ENCODE peak calls at places on chromosomes 1 and 21, in nine cellular contexts. L is effector memory CD8-positive, alpha-beta T cell; X is DMS53; Q is CD8-positive, alpha-beta memory T cell; D is stimulated activated CD4-positive, alpha-beta T cell treated with anti-CD3 and anti-CD28 coated beads, Interleukin-1b, Interleukin-23, amount 100 ng/mL, for 24 hours; W is left ventricle myocardium superior; V is thoracic aorta; Z is fibroblast of the aortic adventitia; E is islet precursor cell. Y is an unnamed sample.

GRCh38 chr1:168676029-168676812 is 52.8 kb downstream of the DPT start:
- DNase-seq in L (no peak), X (no peak), Q (no peak), D (no peak), W (no peak), V (no peak), Z (no peak), E (no peak), Y (no peak)

GRCh38 chr1:166489670-166490436 is 323.1 kb upstream of the FAM78B start:
- DNase-seq in L (peak), X (peak), Q (peak), D (peak), W (peak), V (no peak), Z (peak), E (no peak), Y (no peak)

GRCh38 chr1:243734311-243734700 is 115.7 kb downstream of the AKT3 start:
- DNase-seq in L (no peak), X (no peak), Q (no peak), D (no peak), W (no peak), V (no peak), Z (no peak), E (no peak), Y (no peak)

GRCh38 chr1:77824083-77824482 is 44.6 kb downstream of the MIGA1 start:
- DNase-seq in L (no peak), X (no peak), Q (no peak), D (no peak), W (no peak), V (no peak), Z (peak), E (peak), Y (peak)

GRCh38 chr1:17440074-17440826 is 773 bp upstream of the RCC2 start:
- DNase-seq in L (no peak), X (no peak), Q (no peak), D (no peak), W (no peak), V (no peak), Z (no peak), E (no peak), Y (no peak)

GRCh38 chr1:22530701-22531100 is 32.6 kb upstream of the EPHA8 start:
- DNase-seq in L (no peak), X (no peak), Q (no peak), D (no peak), W (no peak), V (no peak), Z (no peak), E (no peak), Y (no peak)

GRCh38 chr1:1246601-1247340 is at the start of gene C1QTNF12:
- DNase-seq in L (no peak), X (peak), Q (no peak), D (no peak), W (no peak), V (no peak), Z (no peak), E (no peak), Y (no peak)

GRCh38 chr1:32101233-32101681 is 6.6 kb upstream of the KPNA6 start:
- DNase-seq in L (no peak), X (no peak), Q (no peak), D (no peak), W (no peak), V (no peak), Z (peak), E (no peak), Y (no peak)

GRCh38 chr1:1437033-1437903 is 1.8 kb downstream of the VWA1 start:
- DNase-seq in L (no peak), X (no peak), Q (no peak), D (no peak), W (peak), V (no peak), Z (no peak), E (no peak), Y (no peak)

GRCh38 chr21:41931041-41931451 is 22.8 kb downstream of the C2CD2 start:
- DNase-seq in L (no peak), X (no peak), Q (no peak), D (no peak), W (no peak), V (no peak), Z (peak), E (peak), Y (peak)

GRCh38 chr1:151222130-151222529 is 23.8 kb downstream of the PIP5K1A start:
- DNase-seq in L (no peak), X (no peak), Q (no peak), D (no peak), W (no peak), V (no peak), Z (peak), E (no peak), Y (no peak)

GRCh38 chr1:84481317-84481716 is 2.3 kb downstream of the RPF1 start:
- DNase-seq in L (no peak), X (no peak), Q (no peak), D (no peak), W (no peak), V (no peak), Z (no peak), E (no peak), Y (no peak)

GRCh38 chr1:152162826-152163463 is 3.9 kb upstream of the RPTN start:
- DNase-seq in L (no peak), X (peak), Q (no peak), D (no peak), W (no peak), V (no peak), Z (peak), E (no peak), Y (no peak)

GRCh38 chr1:87058343-87058649 is 143.9 kb downstream of the HS2ST1 start:
- DNase-seq in L (no peak), X (no peak), Q (no peak), D (no peak), W (no peak), V (no peak), Z (no peak), E (no peak), Y (no peak)

GRCh38 chr1:63524166-63524565 is 841 bp downstream of the EFCAB7 start:
- DNase-seq in L (no peak), X (peak), Q (no peak), D (no peak), W (no peak), V (no peak), Z (peak), E (no peak), Y (no peak)

GRCh38 chr1:7121622-7121988 is 336.4 kb downstream of the CAMTA1 start:
- DNase-seq in L (no peak), X (no peak), Q (no peak), D (no peak), W (peak), V (peak), Z (no peak), E (no peak), Y (no peak)

GRCh38 chr21:34201441-34201838 is 128.1 kb downstream of the MRPS6 start:
- DNase-seq in L (no peak), X (no peak), Q (no peak), D (no peak), W (no peak), V (no peak), Z (no peak), E (no peak), Y (no peak)

GRCh38 chr1:53732912-53733317 is 6.0 kb downstream of the GLIS1 start:
- DNase-seq in L (no peak), X (no peak), Q (no peak), D (no peak), W (no peak), V (no peak), Z (peak), E (no peak), Y (no peak)

GRCh38 chr1:198776602-198777029 is 137.8 kb downstream of the PTPRC start:
- DNase-seq in L (no peak), X (no peak), Q (no peak), D (no peak), W (peak), V (no peak), Z (peak), E (peak), Y (no peak)